ENCODE peak calls at places on chromosomes 5 and 9, in five cellular contexts. J is CD8-positive, alpha-beta T cell; Z is mammary epithelial cell; V is heart right ventricle; C is hepatocyte. X is an unnamed sample.

GRCh38 chr9:14779566-14780022 is 57.1 kb upstream of the CER1 start:
- DNase-seq in J (no peak), Z (no peak), V (no peak), C (no peak), X (no peak)

GRCh38 chr5:6714221-6715041 is 1.2 kb downstream of the TENT4A start:
- DNase-seq in J (peak; percentile 56), Z (no peak), V (peak; percentile 35), C (peak; percentile 57), X (peak; percentile 54)

GRCh38 chr9:73565833-73566465 is 414.3 kb downstream of the ANXA1 start:
- DNase-seq in J (no peak), Z (peak; percentile 54), V (peak; percentile 14), C (peak; percentile 61), X (no peak)

GRCh38 chr5:180541710-180542109 is 47.5 kb downstream of the CNOT6 start:
- DNase-seq in J (no peak), Z (no peak), V (no peak), C (no peak), X (no peak)

GRCh38 chr5:15691536-15691935 is 191.6 kb downstream of the FBXL7 start:
- DNase-seq in J (no peak), Z (no peak), V (no peak), C (no peak), X (no peak)

GRCh38 chr5:137199966-137200365 is 299.2 kb downstream of the SPOCK1 start:
- DNase-seq in J (no peak), Z (peak; percentile 28), V (no peak), C (no peak), X (peak; percentile 46)

GRCh38 chr5:73189816-73190451 is 16.9 kb downstream of the TMEM174 start:
- DNase-seq in J (no peak), Z (no peak), V (no peak), C (peak; percentile 28), X (peak; percentile 19)

GRCh38 chr9:90038778-90039177 is 434.0 kb downstream of the GADD45G start:
- DNase-seq in J (no peak), Z (no peak), V (no peak), C (no peak), X (no peak)

GRCh38 chr9:112665347-112665746 is 52.6 kb downstream of the INIP start:
- DNase-seq in J (no peak), Z (peak; percentile 11), V (no peak), C (no peak), X (no peak)

GRCh38 chr9:136965771-136966484 is 11.4 kb upstream of the PTGDS start:
- DNase-seq in J (no peak), Z (no peak), V (peak; percentile 15), C (no peak), X (no peak)

GRCh38 chr5:65105301-65105700 is 336.6 kb downstream of the CWC27 start:
- DNase-seq in J (no peak), Z (no peak), V (no peak), C (no peak), X (no peak)

GRCh38 chr9:123119566-123119965 is 86.1 kb downstream of the GPR21 start:
- DNase-seq in J (no peak), Z (no peak), V (no peak), C (no peak), X (no peak)

GRCh38 chr5:761206-761771 is 23.2 kb downstream of the ZDHHC11B start:
- DNase-seq in J (peak; percentile 47), Z (no peak), V (no peak), C (peak; percentile 5), X (no peak)

GRCh38 chr5:172501708-172502379 is 47.5 kb upstream of the SH3PXD2B start:
- DNase-seq in J (peak; percentile 32), Z (no peak), V (no peak), C (no peak), X (no peak)

GRCh38 chr5:149586708-149587318 is 5.5 kb downstream of the ARHGEF37 start:
- DNase-seq in J (no peak), Z (peak; percentile 49), V (no peak), C (peak; percentile 18), X (no peak)

GRCh38 chr9:110040788-110041187 is 167.2 kb downstream of the C9orf152 start:
- DNase-seq in J (no peak), Z (peak; percentile 27), V (no peak), C (peak; percentile 35), X (no peak)

GRCh38 chr5:79237735-79238560 is 2.0 kb downstream of the JMY start:
- DNase-seq in J (no peak), Z (no peak), V (no peak), C (no peak), X (no peak)

GRCh38 chr5:172097356-172097755 is 90.7 kb downstream of the STK10 start:
- DNase-seq in J (no peak), Z (no peak), V (no peak), C (no peak), X (no peak)

GRCh38 chr5:55969956-55970355 is 24.8 kb downstream of the IL6ST start:
- DNase-seq in J (no peak), Z (no peak), V (no peak), C (no peak), X (peak; percentile 20)

GRCh38 chr5:26205146-26205545 is 833.2 kb downstream of the CDH9 start:
- DNase-seq in J (no peak), Z (no peak), V (no peak), C (no peak), X (no peak)

DNA sequence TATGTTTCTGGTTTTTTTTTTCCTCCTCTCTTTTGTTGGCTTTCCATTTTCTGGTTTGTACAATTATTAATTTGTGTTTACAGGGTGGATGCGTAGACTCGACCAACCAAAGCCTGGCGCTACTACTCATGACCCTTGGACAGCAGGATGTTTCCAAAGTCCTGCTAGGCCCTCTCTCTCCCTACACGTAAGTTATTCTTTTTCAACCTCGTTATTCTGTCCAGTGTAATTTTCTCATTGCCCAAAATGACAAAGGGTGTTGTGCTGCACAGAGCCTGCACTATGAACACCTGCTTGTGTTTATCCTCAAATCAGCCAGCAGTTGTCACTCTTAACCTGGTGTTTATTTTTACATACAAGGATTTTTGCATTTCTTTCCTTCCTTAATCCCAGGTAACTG is 56.6 kb downstream of the RCL1 start:
- DNase-seq in J (no peak), Z (no peak), V (no peak), C (no peak), X (no peak)
- TF ChIP-seq CTCF in J (no peak), Z (peak; percentile 13), V (peak; percentile 7), C (no peak), X (peak; percentile 9)

GRCh38 chr5:81417052-81417451 is 23.1 kb upstream of the ACOT12 start:
- DNase-seq in J (no peak), Z (no peak), V (no peak), C (no peak), X (no peak)

GRCh38 chr5:81424728-81425127 is 30.8 kb upstream of the ACOT12 start:
- DNase-seq in J (no peak), Z (no peak), V (no peak), C (no peak), X (no peak)

GRCh38 chr5:81422671-81423070 is 28.7 kb upstream of the ACOT12 start:
- DNase-seq in J (no peak), Z (no peak), V (no peak), C (peak; percentile 23), X (peak; percentile 26)

GRCh38 chr5:81425569-81425968 is 31.6 kb upstream of the ACOT12 start:
- DNase-seq in J (no peak), Z (peak; percentile 27), V (no peak), C (peak; percentile 71), X (peak; percentile 44)

DNA sequence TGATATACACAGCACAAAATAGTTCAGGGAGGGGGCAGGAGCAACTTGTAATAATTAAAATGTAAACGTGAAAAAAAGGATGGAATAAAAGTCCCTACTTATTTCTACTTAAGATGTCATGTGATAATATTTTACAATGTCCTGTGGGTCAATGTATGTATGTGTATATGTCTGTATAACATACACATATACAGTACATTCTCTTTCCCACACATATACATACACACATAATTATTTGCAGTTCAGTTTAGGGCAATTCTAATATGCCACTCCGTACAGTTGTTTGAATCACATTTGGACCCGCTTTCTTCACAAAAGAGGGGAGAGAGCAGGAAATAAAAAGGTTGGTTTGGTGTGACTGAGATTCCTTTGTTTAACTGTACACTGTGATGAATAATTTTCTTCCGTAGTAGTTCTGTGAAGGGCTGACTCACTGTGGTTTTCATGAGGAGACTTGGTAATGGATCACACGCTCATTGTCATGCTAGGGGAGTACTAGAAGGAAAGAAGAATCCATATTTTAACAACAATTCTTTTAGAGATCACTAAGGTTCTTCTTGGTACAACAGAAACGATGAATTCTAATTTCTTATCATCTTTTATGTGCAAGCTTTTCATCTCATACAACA is 26.2 kb upstream of the ACOT12 start:
- DNase-seq in J (no peak), Z (peak; percentile 90), V (no peak), C (no peak), X (peak; percentile 81)
- H3K27ac ChIP-seq in J (no peak overlapping the region), Z (peak overlapping the region; percentile 86), V (no peak overlapping the region), C (no peak overlapping the region), X (no peak overlapping the region)

DNA sequence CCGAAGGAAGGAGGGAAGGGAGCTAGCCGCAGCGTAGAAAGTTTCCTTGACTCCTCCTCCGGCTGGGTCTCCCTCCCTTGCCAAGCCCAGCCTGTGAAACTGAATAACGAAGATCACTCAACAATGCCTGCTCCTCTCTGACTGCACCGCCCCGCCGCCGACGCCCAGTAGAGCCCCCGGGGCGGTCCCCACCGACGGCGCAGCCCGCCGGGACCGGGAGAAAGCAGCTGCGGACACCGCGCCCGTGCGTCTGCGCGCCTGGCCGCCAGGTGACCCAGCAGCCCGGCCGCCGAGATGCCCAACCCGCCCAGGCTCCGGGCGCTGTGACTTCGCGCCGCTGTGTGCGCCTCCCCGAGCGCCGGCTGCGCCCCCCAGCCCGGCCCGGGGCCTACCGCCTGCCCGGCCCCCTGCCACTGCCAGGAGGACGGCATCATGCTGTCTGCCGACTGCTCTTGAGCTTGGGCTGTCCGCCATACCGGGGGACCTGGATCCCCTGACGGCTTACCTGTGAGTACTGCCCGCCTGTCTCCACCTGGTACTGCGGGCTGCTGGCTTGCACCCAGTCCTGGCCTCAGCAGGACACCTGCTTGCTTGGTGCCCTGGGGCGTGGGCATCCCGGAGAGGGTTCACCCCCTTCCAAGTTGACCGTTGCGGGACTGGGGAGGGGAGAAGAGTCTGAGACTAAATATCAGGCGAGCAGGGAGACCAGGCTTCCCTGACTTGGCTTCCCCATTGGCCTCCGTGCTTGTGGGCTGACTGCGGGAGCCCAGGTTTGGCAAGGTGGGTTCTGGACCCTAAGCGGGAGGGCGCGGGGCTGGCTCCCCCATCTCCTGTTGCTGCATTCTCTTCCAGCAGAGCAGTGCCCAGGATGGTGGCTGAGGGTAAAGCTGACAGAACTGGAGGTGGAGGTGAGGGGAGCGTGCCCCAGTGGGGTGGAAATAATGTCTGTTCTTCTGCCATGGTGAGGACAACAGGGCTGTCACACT is 26.2 kb upstream of the SPTLC1 start:
- DNase-seq in J (no peak), Z (peak; percentile 43), V (peak; percentile 34), C (peak; percentile 80), X (peak; percentile 44)
- TF ChIP-seq CTCF in J (no peak), Z (peak; percentile 8), V (no peak), C (no peak), X (no peak)

DNA sequence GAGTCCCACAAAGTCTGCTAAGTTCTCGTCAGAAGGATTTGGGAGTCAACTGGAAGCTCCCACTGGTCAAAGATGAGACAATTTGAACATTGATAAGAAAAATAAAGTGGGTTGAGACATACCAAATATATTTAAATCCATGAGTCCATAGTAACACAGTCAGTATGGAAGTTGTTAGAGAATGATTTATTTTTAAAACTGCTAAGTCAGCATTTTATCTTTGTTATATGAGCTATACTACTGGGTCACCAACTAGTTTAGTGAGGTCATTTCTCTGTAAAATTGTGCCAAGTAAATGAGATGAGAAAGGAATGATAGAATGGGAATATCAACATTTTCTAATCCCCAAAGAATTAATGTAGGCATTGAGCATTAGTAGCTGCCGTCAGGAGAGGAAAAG is 60.1 kb downstream of the UHRF2 start:
- DNase-seq in J (no peak), Z (no peak), V (no peak), C (no peak), X (no peak)
- H3K27ac ChIP-seq in J (no peak overlapping the region), Z (no peak overlapping the region), V (no peak overlapping the region), C (no peak overlapping the region), X (no peak overlapping the region)

X was measured in RWPE1.